ENCODE peak calls at places on chromosome 14, in ten cellular contexts. A is CD4-positive, alpha-beta memory T cell; P is HCT116; W is HepG2; S is GM23248; O is ovary; U is sigmoid colon; F is OCI-LY7; C is PC-3; N is tibial artery. M is an unnamed sample. For H3K4me1 and H3K36me3, the result is how much of the 10 kb centered on the place peaks cover.

GRCh38 chr14:55373784-55374725 is 37.6 kb downstream of the ATG14 start:
- DNase-seq in U (no peak), N (no peak), P (peak), W (no peak), F (peak), S (peak), O (no peak), C (peak), A (peak), M (peak)

GRCh38 chr14:104975481-104976197 is 2.5 kb downstream of the AHNAK2 start:
- DNase-seq in U (peak), O (peak), P (no peak), W (no peak), F (peak), N (no peak), S (no peak), A (no peak), C (no peak), M (no peak)

GRCh38 chr14:36498938-36499337 is 21.1 kb downstream of the NKX2-1 start:
- DNase-seq in U (no peak), A (no peak), P (no peak), S (no peak), W (no peak), O (no peak), N (no peak), F (no peak), C (no peak), M (no peak)

GRCh38 chr14:31326111-31326510 is 94.2 kb downstream of the HEATR5A start:
- DNase-seq in O (no peak), F (peak), P (peak), A (peak), C (peak), S (peak), U (no peak), W (peak), N (no peak), M (no peak)

GRCh38 chr14:90599748-90600507 is 203.1 kb downstream of the CALM1 start:
- DNase-seq in F (no peak), U (peak), O (no peak), P (no peak), W (peak), S (peak), C (peak), N (no peak), A (no peak), M (peak)

GRCh38 chr14:61033851-61034250 is 52.8 kb downstream of the SLC38A6 start:
- DNase-seq in N (no peak), F (no peak), A (no peak), U (no peak), C (no peak), S (peak), O (no peak), W (no peak), P (no peak), M (no peak)

GRCh38 chr14:51453869-51454268 is 197.8 kb upstream of the FRMD6 start:
- DNase-seq in F (no peak), O (no peak), S (peak), P (no peak), A (no peak), U (no peak), W (no peak), N (no peak), C (no peak), M (no peak)

GRCh38 chr14:105912641-105913180 is 386.3 kb downstream of the TMEM121 start:
- DNase-seq in W (no peak), F (no peak), O (no peak), A (no peak), N (no peak), U (no peak), S (no peak), C (no peak), P (no peak), M (no peak)

GRCh38 chr14:61553730-61554641 is 141.3 kb upstream of the HIF1A start:
- DNase-seq in P (no peak), O (no peak), S (peak), U (no peak), W (peak), C (peak), N (no peak), A (no peak), F (no peak), M (peak)

GRCh38 chr14:103716899-103717411 is 1.3 kb downstream of the ZFYVE21 start:
- DNase-seq in P (no peak), S (no peak), O (no peak), U (no peak), C (no peak), N (no peak), W (peak), A (no peak), F (no peak), M (peak)

GRCh38 chr14:22596354-22596879 is 1.7 kb upstream of the ABHD4 start:
- DNase-seq in W (no peak), F (no peak), P (no peak), S (no peak), C (no peak), N (no peak), A (no peak), O (no peak), U (no peak), M (no peak)

GRCh38 chr14:35825968-35826217 is 245 bp upstream of the BRMS1L start:
- DNase-seq in O (no peak), C (no peak), A (no peak), P (no peak), S (no peak), W (no peak), F (no peak), N (no peak), U (no peak), M (no peak)

GRCh38 chr14:99272669-99273024 is 650 bp upstream of the BCL11B start:
- DNase-seq in N (no peak), F (no peak), O (no peak), A (no peak), P (no peak), C (no peak), S (no peak), W (no peak), U (no peak), M (no peak)

GRCh38 chr14:49623941-49624806 is 3.6 kb downstream of the MGAT2 start:
- DNase-seq in O (no peak), U (no peak), S (peak), F (peak), N (no peak), W (no peak), A (peak), P (no peak), C (peak), M (peak)

GRCh38 chr14:34650786-34651584 is 21.0 kb upstream of the SNX6 start:
- DNase-seq in S (peak), O (peak), W (no peak), N (no peak), C (peak), U (no peak), F (no peak), P (peak), A (no peak), M (no peak)

GRCh38 chr14:106185837-106186233 is 659.5 kb downstream of the TMEM121 start:
- DNase-seq in W (no peak), N (no peak), A (peak), S (no peak), P (no peak), C (no peak), F (peak), O (no peak), U (no peak), M (peak)

GRCh38 chr14:98103705-98104104 is 1168.3 kb downstream of the BCL11B start:
- DNase-seq in C (no peak), F (no peak), S (no peak), W (no peak), A (peak), O (no peak), N (no peak), P (no peak), U (no peak), M (no peak)

GRCh38 chr14:54893151-54893760 is 9.4 kb downstream of the GCH1 start:
- DNase-seq in N (no peak), S (peak), A (peak), W (peak), O (no peak), U (no peak), C (peak), P (peak), F (peak), M (peak)

GRCh38 chr14:54625158-54625557 is 58.2 kb downstream of the SAMD4A start:
- DNase-seq in F (no peak), W (no peak), A (no peak), C (no peak), P (no peak), S (peak), U (no peak), N (no peak), O (no peak), M (no peak)

GRCh38 chr14:24139272-24139934 is 2.0 kb downstream of the EMC9 start:
- DNase-seq in S (no peak), U (no peak), P (no peak), O (no peak), C (peak), A (no peak), F (no peak), N (no peak), W (peak), M (no peak)

GRCh38 chr14:23114669-23115491 is 4.2 kb downstream of the CEBPE start:
- DNase-seq in A (no peak), F (no peak), C (peak), U (peak), O (no peak), S (peak), W (peak), N (peak), P (peak), M (no peak)

GRCh38 chr14:29803045-29803444 is 124.6 kb downstream of the PRKD1 start:
- DNase-seq in S (no peak), C (no peak), N (no peak), A (no peak), O (no peak), P (no peak), F (no peak), W (no peak), U (no peak), M (no peak)

GRCh38 chr14:51331651-51332367 is 91.8 kb downstream of the TMX1 start:
- DNase-seq in W (no peak), P (no peak), A (no peak), S (no peak), N (no peak), C (no peak), U (no peak), O (no peak), F (no peak), M (no peak)

GRCh38 chr14:74575936-74576335 is 36.1 kb downstream of the LTBP2 start:
- DNase-seq in C (no peak), P (no peak), A (no peak), F (no peak), O (no peak), N (no peak), W (no peak), S (no peak), U (peak), M (no peak)

GRCh38 chr14:104875811-104876210 is 10.7 kb downstream of the CEP170B start:
- DNase-seq in W (no peak), U (no peak), C (no peak), A (no peak), O (no peak), F (no peak), P (no peak), N (no peak), S (no peak), M (no peak)

GRCh38 chr14:102510616-102511520 is 1.3 kb upstream of the ANKRD9 start:
- DNase-seq in P (no peak), O (no peak), N (no peak), A (no peak), U (peak), F (peak), C (peak), S (no peak), W (peak), M (peak)

GRCh38 chr14:95760596-95760995 is 46.7 kb upstream of the TCL1A start:
- DNase-seq in N (no peak), W (no peak), U (no peak), C (no peak), P (no peak), S (no peak), O (no peak), A (no peak), F (no peak), M (no peak)

GRCh38 chr14:92655372-92655771 is 93.1 kb downstream of the LGMN start:
- DNase-seq in U (no peak), S (no peak), A (no peak), P (no peak), C (no peak), W (no peak), N (no peak), O (no peak), F (no peak), M (no peak)

GRCh38 chr14:47500369-47500768 is 175.0 kb downstream of the MDGA2 start:
- DNase-seq in A (no peak), N (no peak), W (no peak), O (no peak), C (no peak), F (no peak), P (no peak), U (no peak), S (no peak), M (no peak)

GRCh38 chr14:71610797-71611196 is 321.4 kb upstream of the RGS6 start:
- DNase-seq in P (no peak), N (no peak), S (no peak), W (no peak), F (no peak), A (no peak), U (no peak), C (no peak), O (no peak), M (peak)

GRCh38 chr14:20412422-20412821 is 879 bp downstream of the TEP1 start:
- DNase-seq in P (no peak), W (no peak), U (no peak), A (peak), S (peak), C (no peak), O (no peak), N (no peak), F (peak), M (peak)

DNA sequence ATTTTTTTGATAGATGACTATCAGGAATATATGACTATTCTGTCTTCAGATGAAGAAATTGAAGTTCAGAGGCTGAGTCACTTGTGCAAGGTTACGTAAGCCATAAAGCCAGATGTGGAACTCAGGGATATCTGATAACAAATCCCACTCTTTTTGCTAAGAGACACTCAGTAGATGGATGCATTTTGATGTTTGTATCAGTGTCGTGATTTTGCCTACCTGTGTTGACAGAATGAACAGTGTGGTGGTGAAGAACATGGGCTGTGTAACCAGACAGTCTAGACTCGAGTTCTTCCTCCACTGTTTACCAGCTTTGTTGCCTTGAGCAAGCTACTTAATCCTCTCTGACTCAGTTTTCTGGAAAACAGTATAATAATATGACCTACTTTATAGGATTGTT is 93.9 kb downstream of the DAAM1 start:
- DNase-seq in W (no peak), S (peak), C (peak), F (no peak), P (no peak), U (no peak), N (no peak), A (no peak), O (no peak), M (no peak)
- H3K4me1 ChIP-seq in W (under half), S (half or more), C (half or more), F (under half), P (under half), U (under half), N (under half), A (under half), O (under half), M (under half)

DNA sequence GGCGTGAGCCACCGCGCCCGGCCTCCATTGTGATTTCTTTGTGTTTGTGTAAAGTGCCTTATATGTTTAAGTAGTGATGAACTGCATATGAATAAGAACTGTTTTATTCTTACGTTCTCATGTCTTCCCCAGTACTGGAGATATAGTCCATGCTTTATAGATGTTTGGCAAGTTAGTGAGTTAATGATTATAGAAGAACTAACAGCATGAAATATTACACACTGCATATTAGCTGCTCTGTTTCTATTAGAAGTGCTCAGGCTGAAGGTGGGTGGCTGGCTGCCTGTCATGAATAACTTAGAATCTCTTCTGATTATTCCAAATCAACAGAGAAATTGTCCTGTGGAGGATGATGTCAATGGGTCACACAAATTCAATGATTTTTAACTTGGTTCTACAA is 709.4 kb downstream of the GALC start:
- DNase-seq in W (no peak), S (no peak), N (no peak), F (no peak), C (no peak), A (no peak), O (no peak), U (no peak), P (no peak), M (no peak)
- H3K27ac ChIP-seq in W (no peak), S (no peak), N (no peak), F (no peak), C (no peak), A (no peak), O (no peak), U (no peak), P (no peak), M (no peak)

GRCh38 chr14:59997966-59998365 is 78.0 kb downstream of the LRRC9 start:
- DNase-seq in W (no peak), U (no peak), F (no peak), S (no peak), P (no peak), A (no peak), N (no peak), O (no peak), C (no peak), M (no peak)
- H3K36me3 ChIP-seq in W (under half), U (under half), F (under half), S (under half), P (under half), A (under half), N (under half), O (under half), C (under half), M (under half)

GRCh38 chr14:101080922-101081593 is 177.5 kb upstream of the RTL1 start:
- DNase-seq in C (no peak), W (no peak), N (no peak), S (no peak), P (no peak), A (no peak), O (no peak), U (no peak), F (no peak), M (no peak)
- H3K4me1 ChIP-seq in C (under half), W (under half), N (under half), S (under half), P (under half), A (under half), O (under half), U (under half), F (under half), M (under half)

DNA sequence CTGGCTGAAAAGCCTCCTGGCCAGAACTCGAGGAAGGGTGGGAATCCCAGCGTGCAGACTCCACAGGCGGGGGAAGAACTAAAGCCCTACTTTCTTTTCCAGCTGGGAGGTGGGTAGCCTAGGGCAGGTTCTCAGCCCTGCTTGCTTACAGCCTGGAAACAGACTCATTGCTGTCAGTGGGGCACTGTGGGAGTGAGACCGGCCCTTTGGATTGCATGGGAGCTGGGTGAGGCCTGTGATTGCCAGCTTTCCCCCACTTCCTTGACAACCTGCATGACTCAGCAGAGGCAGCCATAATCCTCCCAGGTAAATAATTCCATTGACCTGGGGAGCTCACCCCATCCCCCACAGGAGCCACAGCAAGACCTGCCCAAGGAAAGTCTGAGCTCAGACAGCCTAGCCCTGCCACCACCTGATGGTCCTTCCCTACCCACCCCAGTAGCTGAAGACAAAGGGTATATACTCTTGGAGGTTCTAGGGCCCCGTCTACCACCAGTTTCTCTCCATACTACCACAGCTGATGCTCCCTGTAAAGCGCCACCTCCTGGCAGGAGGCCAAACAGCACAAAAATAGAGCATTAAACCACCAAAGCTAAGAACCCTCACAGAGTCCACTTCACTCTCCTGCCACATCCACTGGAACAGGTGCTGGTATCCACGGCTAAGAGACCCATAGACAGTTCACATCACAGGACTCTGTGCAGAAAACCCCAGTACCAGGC is 294.1 kb downstream of the SEC23A start:
- DNase-seq in C (peak), N (no peak), A (no peak), U (no peak), S (no peak), W (peak), P (peak), F (no peak), O (no peak), M (peak)
- H3K27ac ChIP-seq in C (no peak), N (no peak), A (no peak), U (no peak), S (no peak), W (no peak), P (peak), F (no peak), O (no peak), M (no peak)

GRCh38 chr14:41960316-41960715 is 353.6 kb downstream of the LRFN5 start:
- DNase-seq in C (no peak), P (no peak), N (no peak), F (no peak), U (no peak), W (no peak), O (no peak), S (peak), A (no peak), M (no peak)
- H3K36me3 ChIP-seq in C (under half), P (under half), N (under half), F (under half), U (under half), W (under half), O (under half), S (under half), A (under half), M (under half)

GRCh38 chr14:68676511-68676943 is 116.3 kb downstream of the ZFP36L1 start:
- DNase-seq in N (peak), W (peak), U (peak), F (peak), S (no peak), O (no peak), P (no peak), C (no peak), A (no peak), M (peak)
- H3K4me1 ChIP-seq in N (under half), W (half or more), U (under half), F (under half), S (under half), O (under half), P (under half), C (under half), A (under half), M (under half)